ENCODE peak calls at places on chromosomes 1 and 21, in nine cellular contexts. O, Z, V, U, N, M, J, Q and D are unnamed samples.

GRCh38 chr1:193318347-193318746 is 131.9 kb upstream of the B3GALT2 start:
- DNase-seq in O (no peak), Z (no peak), V (no peak), U (no peak), N (no peak), M (no peak), J (no peak), Q (no peak), D (no peak)

GRCh38 chr1:78843111-78843908 is 163.2 kb downstream of the ADGRL4 start:
- DNase-seq in O (no peak), Z (no peak), V (no peak), U (no peak), N (no peak), M (no peak), J (no peak), Q (no peak), D (peak)

GRCh38 chr21:44456207-44456914 is 1.1 kb downstream of the LRRC3 start:
- DNase-seq in O (no peak), Z (no peak), V (no peak), U (no peak), N (no peak), M (peak), J (no peak), Q (no peak), D (no peak)

GRCh38 chr1:66275601-66276023 is 258.3 kb upstream of the SGIP1 start:
- DNase-seq in O (no peak), Z (no peak), V (no peak), U (no peak), N (no peak), M (no peak), J (no peak), Q (no peak), D (no peak)

GRCh38 chr1:219326843-219327242 is 153.2 kb downstream of the LYPLAL1 start:
- DNase-seq in O (no peak), Z (no peak), V (no peak), U (no peak), N (no peak), M (no peak), J (no peak), Q (no peak), D (no peak)

GRCh38 chr21:26099610-26100219 is 70.9 kb downstream of the APP start:
- DNase-seq in O (no peak), Z (peak), V (no peak), U (no peak), N (no peak), M (no peak), J (no peak), Q (no peak), D (no peak)

GRCh38 chr1:189438808-189439207 is 1038.9 kb downstream of the BRINP3 start:
- DNase-seq in O (no peak), Z (no peak), V (no peak), U (no peak), N (no peak), M (no peak), J (no peak), Q (no peak), D (no peak)

GRCh38 chr1:195141294-195141693 is 1466.9 kb downstream of the KCNT2 start:
- DNase-seq in O (no peak), Z (no peak), V (no peak), U (no peak), N (no peak), M (no peak), J (no peak), Q (no peak), D (no peak)

GRCh38 chr1:70922196-70922595 is 125.4 kb downstream of the PTGER3 start:
- DNase-seq in O (no peak), Z (no peak), V (no peak), U (no peak), N (no peak), M (no peak), J (no peak), Q (no peak), D (no peak)

GRCh38 chr1:84960371-84960770 is 36.5 kb downstream of the MCOLN2 start:
- DNase-seq in O (no peak), Z (no peak), V (no peak), U (no peak), N (no peak), M (no peak), J (no peak), Q (no peak), D (peak)

GRCh38 chr1:201348211-201348566 is 29.3 kb downstream of the TNNT2 start:
- DNase-seq in O (no peak), Z (peak), V (peak), U (peak), N (peak), M (peak), J (no peak), Q (no peak), D (peak)

GRCh38 chr1:230127105-230128054 is 60.3 kb downstream of the GALNT2 start:
- DNase-seq in O (no peak), Z (no peak), V (no peak), U (no peak), N (no peak), M (no peak), J (no peak), Q (no peak), D (no peak)

GRCh38 chr1:223774133-223774811 is 61.9 kb downstream of the CAPN2 start:
- DNase-seq in O (peak), Z (no peak), V (peak), U (no peak), N (no peak), M (no peak), J (no peak), Q (no peak), D (no peak)